ENCODE peak calls at places on chromosomes 6 and 20, in seven cellular contexts. V is OCI-LY7, W is progenitor cell of endocrine pancreas, I is epithelial cell of esophagus, C is astrocyte, D is breast epithelium, P is body of pancreas. K is an unnamed sample.

GRCh38 chr20:43003318-43003928 is 186.3 kb downstream of the PTPRT start:
- DNase-seq in V (no peak), C (no peak), P (no peak), I (no peak), W (no peak), D (no peak), K (no peak)

GRCh38 chr6:156857573-156857972 is 80.4 kb downstream of the ARID1B start:
- DNase-seq in I (peak), W (no peak), D (no peak), C (peak), P (no peak), V (no peak), K (no peak)

GRCh38 chr6:37809144-37809543 is 10.4 kb upstream of the ZFAND3 start:
- DNase-seq in V (no peak), I (peak), W (no peak), P (no peak), C (peak), D (no peak), K (no peak)

GRCh38 chr20:3671986-3672863 is 9.0 kb upstream of the GFRA4 start:
- DNase-seq in W (no peak), P (no peak), C (no peak), V (no peak), I (no peak), D (no peak), K (no peak)

GRCh38 chr6:168192195-168192900 is 113.3 kb upstream of the FRMD1 start:
- DNase-seq in D (peak), V (no peak), I (no peak), C (no peak), W (no peak), P (no peak), K (peak)

GRCh38 chr6:20705741-20706140 is 171.5 kb downstream of the CDKAL1 start:
- DNase-seq in C (no peak), D (no peak), V (no peak), W (no peak), I (no peak), P (no peak), K (no peak)

GRCh38 chr20:1893721-1894470 is 1.3 kb upstream of the SIRPA start:
- DNase-seq in W (no peak), P (no peak), V (no peak), C (no peak), D (no peak), I (no peak), K (no peak)

GRCh38 chr20:41178904-41179432 is 41.6 kb downstream of the PLCG1 start:
- DNase-seq in D (peak), I (no peak), P (no peak), V (no peak), C (no peak), W (peak), K (peak)

GRCh38 chr6:14743465-14744211 is 502.2 kb upstream of the JARID2 start:
- DNase-seq in W (no peak), D (peak), V (no peak), C (peak), P (no peak), I (peak), K (no peak)

GRCh38 chr6:118326712-118327111 is 221.4 kb upstream of the PLN start:
- DNase-seq in W (no peak), D (no peak), V (no peak), C (no peak), I (no peak), P (no peak), K (no peak)

GRCh38 chr6:28980797-28981390 is 24.2 kb downstream of the ZNF311 start:
- DNase-seq in C (peak), I (peak), D (peak), P (peak), W (peak), V (peak), K (no peak)

GRCh38 chr6:23180504-23181293 is 611.3 kb downstream of the HDGFL1 start:
- DNase-seq in D (no peak), P (peak), W (no peak), V (no peak), I (peak), C (peak), K (no peak)

GRCh38 chr20:63700199-63701050 is 4.0 kb downstream of the TNFRSF6B start:
- DNase-seq in V (no peak), W (no peak), P (no peak), D (no peak), I (no peak), C (no peak), K (no peak)

GRCh38 chr20:37392441-37393195 is 46.7 kb downstream of the SRC start:
- DNase-seq in W (no peak), I (no peak), D (no peak), P (no peak), C (no peak), V (peak), K (no peak)

GRCh38 chr6:77298298-77298697 is 165.0 kb downstream of the HTR1B start:
- DNase-seq in I (no peak), V (no peak), P (no peak), W (no peak), C (no peak), D (no peak), K (no peak)

GRCh38 chr20:33515569-33516216 is 25.8 kb downstream of the CBFA2T2 start:
- DNase-seq in I (peak), W (no peak), V (peak), P (no peak), D (no peak), C (no peak), K (no peak)

GRCh38 chr6:81166770-81167169 is 585.7 kb downstream of the TENT5A start:
- DNase-seq in W (no peak), D (no peak), V (no peak), P (no peak), C (peak), I (no peak), K (no peak)

GRCh38 chr6:37048851-37049734 is 43.6 kb downstream of the FGD2 start:
- DNase-seq in I (peak), V (peak), D (no peak), P (peak), C (peak), W (no peak), K (no peak)

GRCh38 chr6:2688416-2689064 is 62.2 kb downstream of the MYLK4 start:
- DNase-seq in C (peak), I (peak), P (no peak), D (no peak), W (no peak), V (no peak), K (no peak)

GRCh38 chr20:53910312-53911002 is 159.9 kb downstream of the BCAS1 start:
- DNase-seq in P (no peak), I (no peak), C (no peak), D (no peak), W (no peak), V (no peak), K (no peak)

GRCh38 chr6:91653954-91654843 is 1067.3 kb upstream of the MAP3K7 start:
- DNase-seq in P (no peak), C (peak), V (no peak), W (no peak), I (no peak), D (no peak), K (no peak)

GRCh38 chr20:61271273-61272221 is 19.5 kb downstream of the CDH4 start:
- DNase-seq in W (no peak), D (no peak), I (no peak), P (no peak), C (no peak), V (no peak), K (no peak)

GRCh38 chr20:38032585-38033329 is 499 bp downstream of the TTI1 start:
- DNase-seq in V (peak), I (no peak), P (no peak), D (peak), C (peak), W (no peak), K (no peak)

GRCh38 chr20:64131406-64131805 is 24.0 kb upstream of the NPBWR2 start:
- DNase-seq in D (no peak), I (peak), P (peak), V (no peak), C (no peak), W (no peak), K (no peak)

GRCh38 chr6:52499026-52499425 is 77.8 kb downstream of the TRAM2 start:
- DNase-seq in V (peak), C (peak), D (no peak), I (peak), W (no peak), P (no peak), K (no peak)

GRCh38 chr20:25220021-25220730 is 24.7 kb downstream of the ENTPD6 start:
- DNase-seq in W (no peak), D (no peak), V (peak), P (no peak), C (no peak), I (no peak), K (no peak)

GRCh38 chr6:137387365-137387764 is 106.8 kb downstream of the OLIG3 start:
- DNase-seq in D (no peak), C (no peak), V (no peak), P (no peak), W (no peak), I (peak), K (no peak)

GRCh38 chr6:81606965-81607381 is 145.5 kb downstream of the TENT5A start:
- DNase-seq in I (no peak), C (peak), W (no peak), V (no peak), P (no peak), D (no peak), K (no peak)

GRCh38 chr6:166936079-166936787 is 20.1 kb downstream of the RNASET2 start:
- DNase-seq in I (no peak), C (no peak), W (no peak), D (peak), P (no peak), V (no peak), K (peak)

GRCh38 chr20:50491926-50492634 is 18.1 kb upstream of the PTPN1 start:
- DNase-seq in D (no peak), I (peak), V (no peak), C (peak), W (no peak), P (no peak), K (no peak)

GRCh38 chr6:4870821-4871494 is 94.8 kb downstream of the CDYL start:
- DNase-seq in I (no peak), C (peak), W (no peak), P (no peak), V (no peak), D (no peak), K (no peak)

GRCh38 chr6:7124631-7125030 is 16.9 kb downstream of the RREB1 start:
- DNase-seq in D (no peak), C (no peak), I (peak), P (no peak), V (no peak), W (no peak), K (no peak)

GRCh38 chr6:75267461-75267860 is 17.1 kb downstream of the TMEM30A start:
- DNase-seq in I (no peak), P (no peak), C (no peak), D (no peak), W (no peak), V (no peak), K (no peak)

GRCh38 chr20:19019734-19020364 is 192.6 kb upstream of the SLC24A3 start:
- DNase-seq in P (no peak), I (no peak), V (no peak), D (no peak), C (no peak), W (no peak), K (no peak)

GRCh38 chr6:102389994-102390393 is 996.5 kb downstream of the GRIK2 start:
- DNase-seq in I (no peak), W (no peak), D (no peak), V (no peak), C (no peak), P (no peak), K (no peak)

GRCh38 chr6:148907573-148907972 is 160.7 kb downstream of the UST start:
- DNase-seq in P (no peak), I (no peak), W (no peak), C (no peak), D (no peak), V (no peak), K (no peak)

GRCh38 chr6:148578837-148579236 is 168.0 kb upstream of the UST start:
- DNase-seq in C (no peak), D (no peak), W (no peak), V (no peak), I (no peak), P (no peak), K (no peak)

GRCh38 chr6:63923139-63923739 is 287.6 kb downstream of the PHF3 start:
- DNase-seq in V (peak), W (no peak), I (peak), D (no peak), C (peak), P (no peak), K (no peak)

DNA sequence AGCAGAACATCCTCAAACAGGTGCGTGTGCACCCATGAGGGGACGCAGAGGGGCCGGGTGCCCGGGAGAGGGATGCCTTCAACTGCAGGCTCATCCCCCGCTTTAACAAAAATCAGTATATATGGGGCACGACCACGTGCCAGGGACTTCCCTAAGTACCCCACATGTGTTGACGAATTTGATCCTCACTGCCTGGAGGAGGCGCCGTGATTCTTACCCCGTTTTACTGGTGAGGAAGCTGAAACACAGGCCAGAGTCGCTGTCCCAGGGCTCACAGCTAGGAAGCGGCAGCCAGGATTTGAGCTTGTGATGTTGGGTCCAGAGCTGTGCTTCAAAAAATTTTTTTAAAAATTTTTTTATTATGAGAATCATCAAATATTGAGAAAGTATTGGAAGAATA is 44.8 kb downstream of the ITPR3 start:
- DNase-seq in I (no peak), D (no peak), W (no peak), P (no peak), C (no peak), V (no peak), K (no peak)
- TF ChIP-seq CTCF in I (no peak), D (no peak), W (no peak), P (no peak), C (no peak), V (peak), K (no peak)

DNA sequence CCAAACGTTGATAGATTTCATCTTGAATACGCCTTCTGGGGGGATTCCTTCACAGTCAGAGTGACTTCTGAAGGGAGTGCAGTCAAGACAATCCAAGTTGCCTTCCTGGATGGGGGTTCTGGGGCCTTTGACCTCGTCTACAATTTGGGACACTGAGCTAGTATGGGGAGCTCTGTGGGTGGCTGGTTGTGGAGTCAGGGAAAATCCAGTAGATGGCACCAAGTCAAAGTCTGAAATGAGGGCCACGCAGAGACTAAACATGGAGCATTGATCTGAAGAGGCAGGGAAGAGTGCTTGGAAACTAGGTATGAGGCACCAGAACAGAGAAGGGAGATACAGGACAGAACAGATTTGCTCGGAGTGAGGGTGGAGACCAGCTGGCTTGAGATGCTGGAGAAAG is 43.6 kb upstream of the CCN6 start:
- DNase-seq in P (no peak), I (peak), W (no peak), C (no peak), V (no peak), D (no peak), K (no peak)
- TF ChIP-seq CTCF in P (no peak), I (no peak), W (no peak), C (no peak), V (peak), D (no peak), K (no peak)

DNA sequence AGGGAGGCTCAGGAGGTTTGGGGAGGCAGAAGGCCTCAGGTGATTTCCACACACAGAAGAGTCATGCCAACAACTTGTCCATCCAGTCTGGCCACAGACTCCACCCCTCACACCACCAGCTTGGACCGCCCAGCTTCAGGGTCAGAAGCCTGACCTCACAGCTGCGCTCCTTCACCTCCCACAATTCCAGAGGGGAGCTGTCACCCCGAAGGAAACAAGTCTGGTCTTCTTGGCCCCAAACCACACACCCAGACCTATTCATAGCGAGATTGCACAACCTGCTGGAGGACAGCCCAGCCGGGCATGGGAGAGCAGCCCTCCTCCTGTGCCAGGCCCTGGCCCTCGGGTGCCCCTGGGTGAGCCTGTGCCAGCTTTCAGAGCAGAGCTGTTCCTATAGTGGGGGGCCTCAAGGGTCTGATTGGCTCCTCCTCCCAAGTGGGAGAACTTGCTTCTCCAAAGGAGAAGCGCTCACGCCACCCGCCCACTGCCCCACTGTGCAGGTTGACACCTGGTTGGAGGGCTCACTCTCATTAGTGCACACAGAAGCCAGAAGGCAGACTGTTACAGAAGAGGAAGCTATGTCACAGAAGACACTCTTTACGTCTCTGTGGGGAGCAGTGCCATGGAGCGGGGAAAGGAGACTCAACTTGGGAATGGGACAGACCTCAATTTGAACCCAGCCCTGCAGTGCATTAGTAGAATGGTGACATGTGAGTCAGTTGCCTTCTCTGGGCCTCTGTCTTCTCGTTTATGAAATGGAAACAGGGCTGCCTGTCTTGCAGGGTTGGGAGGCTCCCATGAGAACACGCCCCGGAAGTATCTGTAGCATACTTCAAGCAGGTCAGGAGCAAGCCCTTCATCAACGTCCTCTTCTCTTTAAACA is 128.8 kb downstream of the FOXO3 start:
- DNase-seq in V (no peak), C (peak), P (peak), I (peak), D (peak), W (no peak), K (no peak)
- TF ChIP-seq CTCF in V (no peak), C (no peak), P (no peak), I (no peak), D (no peak), W (no peak), K (no peak)

GRCh38 chr20:46307139-46307998 is 929 bp downstream of the CDH22 start:
- DNase-seq in W (peak), V (peak), C (peak), D (no peak), P (peak), I (peak), K (no peak)

GRCh38 chr20:46307999-46308257 is 370 bp downstream of the CDH22 start:
- DNase-seq in P (no peak), I (no peak), V (no peak), D (no peak), W (no peak), C (no peak), K (no peak)

GRCh38 chr20:46309945-46310344 is 1.6 kb upstream of the CDH22 start:
- DNase-seq in P (no peak), C (no peak), D (no peak), W (no peak), V (no peak), I (no peak), K (no peak)

GRCh38 chr20:46306743-46307138 is 1.6 kb downstream of the CDH22 start:
- DNase-seq in D (no peak), I (no peak), W (no peak), V (no peak), P (no peak), C (no peak), K (no peak)

DNA sequence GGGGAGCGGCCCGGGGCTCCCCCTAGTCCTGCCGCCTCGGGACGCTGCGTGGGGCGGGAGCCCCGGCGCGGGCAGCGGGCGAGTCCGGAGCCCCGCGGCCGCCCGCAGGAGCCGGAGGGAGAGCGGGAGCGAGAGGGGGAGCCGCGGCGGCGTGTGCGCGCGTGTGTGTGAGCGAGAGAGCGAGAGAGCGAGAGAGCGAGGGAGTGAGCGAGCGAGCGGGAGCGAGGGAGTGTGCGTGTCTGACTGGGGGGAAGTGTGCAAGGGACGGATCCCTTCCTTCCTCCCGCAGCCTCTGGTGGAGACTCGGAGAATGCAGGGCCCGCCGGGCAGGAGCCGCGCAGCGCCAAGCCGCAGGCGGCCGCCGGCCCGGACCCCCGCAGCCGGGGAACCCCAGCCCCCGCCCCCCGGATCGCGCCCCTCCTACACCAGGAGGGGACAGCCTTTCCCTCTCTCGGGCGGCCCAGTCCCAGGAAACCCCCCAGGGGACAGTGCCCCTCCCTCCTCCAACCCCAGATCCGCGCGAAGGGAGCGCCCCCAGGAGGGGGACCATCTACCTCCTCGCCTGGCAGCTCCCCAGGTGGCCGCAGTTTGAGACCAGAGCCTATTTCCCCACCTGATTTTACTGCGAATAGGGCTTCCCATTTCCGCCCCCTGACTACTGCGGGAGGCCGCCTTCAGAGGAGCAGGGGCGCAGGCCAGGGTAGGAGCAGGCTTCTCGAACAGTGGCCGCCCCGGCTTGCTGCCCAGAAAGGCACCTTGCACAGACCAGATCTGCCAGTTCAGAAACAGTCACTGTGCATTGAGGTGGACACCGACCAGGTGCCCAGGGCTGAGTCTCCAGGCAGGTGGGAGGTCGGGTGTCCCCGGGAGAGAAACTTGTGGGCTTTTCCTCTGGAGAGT is at the start of gene CDH22:
- DNase-seq in P (peak), V (peak), I (peak), W (peak), D (no peak), C (peak), K (no peak)
- TF ChIP-seq CTCF in P (peak), V (peak), I (peak), W (peak), D (peak), C (peak), K (peak)

K was measured in type B pancreatic cell.